ENCODE peak calls at places on chromosome 1, in nine cellular contexts. S, H, M, O, F, B, X, V and Z are unnamed samples.

GRCh38 chr1:54367613-54368012 is 38.6 kb downstream of the SSBP3 start:
- DNase-seq in O (no peak), F (no peak), B (no peak), X (no peak), H (no peak), S (no peak), V (no peak), M (no peak), Z (no peak)

GRCh38 chr1:205451759-205452164 is 4.1 kb downstream of the BLACAT1 start:
- DNase-seq in H (no peak), B (no peak), V (no peak), S (no peak), X (no peak), O (no peak), M (no peak), F (no peak), Z (no peak)

GRCh38 chr1:66747500-66747899 is 4.8 kb upstream of the DYNLT5 start:
- DNase-seq in O (no peak), V (no peak), S (no peak), F (no peak), H (no peak), M (no peak), X (no peak), B (no peak), Z (no peak)

GRCh38 chr1:152959801-152960451 is 10.5 kb upstream of the SPRR4 start:
- DNase-seq in S (no peak), O (no peak), F (no peak), M (no peak), X (no peak), B (no peak), H (no peak), V (no peak), Z (no peak)

GRCh38 chr1:232579461-232579860 is 50.5 kb downstream of the SIPA1L2 start:
- DNase-seq in H (no peak), M (no peak), B (no peak), V (no peak), O (no peak), S (no peak), X (no peak), F (no peak), Z (no peak)

GRCh38 chr1:184051485-184052193 is at the start of gene TSEN15:
- DNase-seq in V (no peak), F (peak; percentile 89), M (peak; percentile 75), X (no peak), O (peak; percentile 83), B (peak; percentile 66), S (peak; percentile 82), H (peak; percentile 74), Z (peak; percentile 77)

GRCh38 chr1:180970333-180971079 is 52.2 kb downstream of the STX6 start:
- DNase-seq in B (no peak), F (no peak), H (no peak), M (no peak), X (no peak), V (no peak), S (no peak), O (no peak), Z (no peak)

GRCh38 chr1:42684139-42684538 is 1.9 kb downstream of the YBX1 start:
- DNase-seq in X (no peak), V (no peak), O (no peak), M (no peak), S (peak; percentile 17), H (no peak), B (peak; percentile 50), F (no peak), Z (no peak)

GRCh38 chr1:59061876-59062275 is 235.0 kb upstream of the FGGY start:
- DNase-seq in F (peak; percentile 48), V (no peak), S (no peak), M (no peak), O (peak; percentile 20), X (no peak), B (no peak), H (peak; percentile 84), Z (no peak)